ENCODE peak calls at places on chromosome X, in four cellular contexts. One of them, this sample, is unnamed. For H3K4me1, the result is how much of the 10 kb centered on the place peaks cover.

GRCh38 chrX:111375747-111376146 is 36.2 kb downstream of the DCX start:
- DNase-seq in IMR-90: no peak
- DNase-seq in H9: no peak
- DNase-seq in H1: no peak
- DNase-seq in this sample: peak

GRCh38 chrX:69153060-69153730 is 12.1 kb downstream of the PJA1 start:
- DNase-seq in IMR-90: peak
- DNase-seq in H9: peak
- DNase-seq in H1: no peak
- DNase-seq in this sample: peak

GRCh38 chrX:154481911-154482601 is 3.0 kb upstream of the LAGE3 start:
- DNase-seq in IMR-90: no peak
- DNase-seq in H9: peak
- DNase-seq in H1: no peak
- DNase-seq in this sample: no peak

GRCh38 chrX:112687189-112687691 is 7.5 kb upstream of the LHFPL1 start:
- DNase-seq in IMR-90: peak
- DNase-seq in H9: no peak
- DNase-seq in H1: no peak
- DNase-seq in this sample: no peak

GRCh38 chrX:101659601-101660063 is at the start of gene ARMCX2:
- DNase-seq in IMR-90: peak
- DNase-seq in H9: peak
- DNase-seq in H1: no peak
- DNase-seq in this sample: peak

GRCh38 chrX:9529223-9529622 is 64.4 kb downstream of the TBL1X start:
- DNase-seq in IMR-90: no peak
- DNase-seq in H9: no peak
- DNase-seq in H1: no peak
- DNase-seq in this sample: peak

GRCh38 chrX:53320543-53321215 is 39.3 kb upstream of the IQSEC2 start:
- DNase-seq in IMR-90: no peak
- DNase-seq in H9: no peak
- DNase-seq in H1: no peak
- DNase-seq in this sample: no peak

GRCh38 chrX:94813541-94813940 is 1139.5 kb downstream of the FAM133A start:
- DNase-seq in IMR-90: no peak
- DNase-seq in H9: no peak
- DNase-seq in H1: no peak
- DNase-seq in this sample: no peak

GRCh38 chrX:118016422-118016821 is 100.2 kb downstream of the KLHL13 start:
- DNase-seq in IMR-90: no peak
- DNase-seq in H9: no peak
- DNase-seq in H1: no peak
- DNase-seq in this sample: no peak

GRCh38 chrX:84362184-84362838 is 139.9 kb downstream of the HDX start:
- DNase-seq in IMR-90: peak
- DNase-seq in H9: no peak
- DNase-seq in H1: no peak
- DNase-seq in this sample: no peak

GRCh38 chrX:41293269-41293668 is 40.7 kb upstream of the DDX3X start:
- DNase-seq in IMR-90: no peak
- DNase-seq in H9: peak
- DNase-seq in H1: no peak
- DNase-seq in this sample: peak

GRCh38 chrX:95057341-95057740 is 1383.3 kb downstream of the FAM133A start:
- DNase-seq in IMR-90: peak
- DNase-seq in H9: no peak
- DNase-seq in H1: no peak
- DNase-seq in this sample: no peak

GRCh38 chrX:3252744-3253143 is 93.7 kb downstream of the MXRA5 start:
- DNase-seq in IMR-90: no peak
- DNase-seq in H9: no peak
- DNase-seq in H1: no peak
- DNase-seq in this sample: no peak

GRCh38 chrX:129540725-129541184 is 696 bp downstream of the OCRL start:
- DNase-seq in IMR-90: no peak
- DNase-seq in H9: peak
- DNase-seq in H1: no peak
- DNase-seq in this sample: peak

GRCh38 chrX:65522739-65523372 is 11.7 kb downstream of the LAS1L start:
- DNase-seq in IMR-90: peak
- DNase-seq in H9: no peak
- DNase-seq in H1: no peak
- DNase-seq in this sample: no peak

GRCh38 chrX:18354369-18355329 is at the start of gene SCML2:
- DNase-seq in IMR-90: peak
- DNase-seq in H9: peak
- DNase-seq in H1: no peak
- DNase-seq in this sample: peak

GRCh38 chrX:41759817-41760216 is 35.8 kb downstream of the GPR82 start:
- DNase-seq in IMR-90: peak
- DNase-seq in H9: no peak
- DNase-seq in H1: no peak
- DNase-seq in this sample: peak

GRCh38 chrX:39907964-39908616 is 189.7 kb downstream of the BCOR start:
- DNase-seq in IMR-90: peak
- DNase-seq in H9: peak
- DNase-seq in H1: no peak
- DNase-seq in this sample: peak
- H3K4ac ChIP-seq in IMR-90: peak
- H3K4ac ChIP-seq in H9: no peak
- H3K4ac ChIP-seq in H1: no peak
- H3K4ac ChIP-seq in this sample: no peak

GRCh38 chrX:46255066-46255465 is 290.2 kb downstream of the ZNF674 start:
- DNase-seq in IMR-90: no peak
- DNase-seq in H9: no peak
- DNase-seq in H1: no peak
- DNase-seq in this sample: no peak
- H3K4me1 ChIP-seq in IMR-90: under half
- H3K4me1 ChIP-seq in H9: under half
- H3K4me1 ChIP-seq in H1: under half
- H3K4me1 ChIP-seq in this sample: under half

GRCh38 chrX:132367314-132367713 is 121.5 kb downstream of the MBNL3 start:
- DNase-seq in IMR-90: no peak
- DNase-seq in H9: no peak
- DNase-seq in H1: no peak
- DNase-seq in this sample: no peak

GRCh38 chrX:132364313-132364712 is 124.5 kb downstream of the MBNL3 start:
- DNase-seq in IMR-90: no peak
- DNase-seq in H9: no peak
- DNase-seq in H1: no peak
- DNase-seq in this sample: no peak

GRCh38 chrX:132367984-132368383 is 120.9 kb downstream of the MBNL3 start:
- DNase-seq in IMR-90: no peak
- DNase-seq in H9: no peak
- DNase-seq in H1: no peak
- DNase-seq in this sample: peak

GRCh38 chrX:132369650-132370049 is 119.2 kb downstream of the MBNL3 start:
- DNase-seq in IMR-90: no peak
- DNase-seq in H9: no peak
- DNase-seq in H1: no peak
- DNase-seq in this sample: no peak

DNA sequence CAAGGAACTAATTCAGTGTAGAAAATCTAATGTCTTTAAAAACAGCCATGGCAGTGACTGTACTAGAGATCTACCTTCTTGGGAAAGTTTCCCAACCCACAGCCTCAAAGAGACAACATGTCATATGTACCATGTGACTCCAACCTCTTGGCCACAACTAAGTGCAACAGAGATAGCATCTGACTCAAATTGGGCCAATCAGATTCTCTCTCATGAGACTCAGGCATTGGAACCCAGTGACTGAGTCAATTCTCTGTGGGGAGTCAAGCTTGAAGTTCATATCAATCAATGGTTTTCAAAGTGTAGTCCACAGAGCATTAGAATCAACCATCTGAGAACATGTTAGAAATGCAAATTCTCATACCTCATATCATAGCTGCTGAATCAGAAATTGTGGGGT is 123.3 kb downstream of the MBNL3 start:
- DNase-seq in IMR-90: no peak
- DNase-seq in H9: no peak
- DNase-seq in H1: no peak
- DNase-seq in this sample: no peak
- H3K56ac ChIP-seq in IMR-90: no peak
- H3K56ac ChIP-seq in H9: no peak
- H3K56ac ChIP-seq in H1: no peak
- H3K56ac ChIP-seq in this sample: no peak

GRCh38 chrX:1169198-1169597 is 43.3 kb downstream of the CRLF2 start:
- DNase-seq in IMR-90: no peak
- DNase-seq in H9: no peak
- DNase-seq in H1: no peak
- DNase-seq in this sample: no peak

GRCh38 chrX:1170243-1170642 is 42.2 kb downstream of the CRLF2 start:
- DNase-seq in IMR-90: no peak
- DNase-seq in H9: no peak
- DNase-seq in H1: no peak
- DNase-seq in this sample: no peak

GRCh38 chrX:1165535-1166196 is 46.8 kb downstream of the CRLF2 start:
- DNase-seq in IMR-90: no peak
- DNase-seq in H9: no peak
- DNase-seq in H1: no peak
- DNase-seq in this sample: peak

GRCh38 chrX:1167466-1167865 is 45.0 kb downstream of the CRLF2 start:
- DNase-seq in IMR-90: no peak
- DNase-seq in H9: no peak
- DNase-seq in H1: no peak
- DNase-seq in this sample: peak

GRCh38 chrX:1167918-1168481 is 44.4 kb downstream of the CRLF2 start:
- DNase-seq in IMR-90: no peak
- DNase-seq in H9: no peak
- DNase-seq in H1: no peak
- DNase-seq in this sample: no peak
- H3K4ac ChIP-seq in IMR-90: no peak
- H3K4ac ChIP-seq in H9: no peak
- H3K4ac ChIP-seq in H1: no peak
- H3K4ac ChIP-seq in this sample: no peak

GRCh38 chrX:132409780-132410556 is 78.9 kb downstream of the MBNL3 start:
- DNase-seq in IMR-90: no peak
- DNase-seq in H9: no peak
- DNase-seq in H1: no peak
- DNase-seq in this sample: no peak
- H3K4me1 ChIP-seq in IMR-90: under half
- H3K4me1 ChIP-seq in H9: under half
- H3K4me1 ChIP-seq in H1: under half
- H3K4me1 ChIP-seq in this sample: under half

DNA sequence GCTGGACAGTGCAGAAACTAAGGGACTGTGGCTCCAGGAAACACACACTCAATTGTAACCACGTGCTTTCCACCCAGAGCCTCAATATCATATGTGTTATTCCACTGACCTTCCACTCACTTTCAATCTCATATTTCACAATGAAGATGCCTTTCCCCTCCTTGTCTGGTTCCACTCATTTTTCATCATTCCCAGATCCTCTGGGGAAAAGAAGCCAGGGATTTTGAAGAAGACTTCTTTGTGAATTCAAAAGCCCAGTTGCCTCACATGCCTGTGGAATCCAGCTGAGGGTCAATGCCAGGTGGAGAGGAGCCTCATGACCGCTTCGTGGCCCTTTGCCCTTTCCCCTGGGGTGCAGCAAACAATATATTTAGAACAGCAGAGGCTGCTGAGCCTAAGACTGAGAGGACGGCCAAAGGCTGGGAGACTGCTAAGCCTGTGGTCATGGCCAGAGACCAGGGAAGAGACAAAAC is 91.7 kb downstream of the BMP15 start:
- DNase-seq in IMR-90: no peak
- DNase-seq in H9: no peak
- DNase-seq in H1: no peak
- DNase-seq in this sample: no peak
- H3K56ac ChIP-seq in IMR-90: no peak
- H3K56ac ChIP-seq in H9: no peak
- H3K56ac ChIP-seq in H1: no peak
- H3K56ac ChIP-seq in this sample: no peak